ENCODE peak calls at places on chromosomes 6 and 20, in eight cellular contexts. J is AG04450, W is heart right ventricle, A is HCT116, V is spleen, U is PC-3, G is fibroblast of lung, N is WERI-Rb-1. R is an unnamed sample.

GRCh38 chr6:7975764-7976146 is 65.2 kb upstream of the TXNDC5 start:
- DNase-seq in J (no peak), W (peak; percentile 8), A (no peak), V (no peak), U (no peak), G (no peak), N (no peak), R (no peak)

GRCh38 chr20:37564016-37564387 is 36.3 kb upstream of the BLCAP start:
- DNase-seq in J (no peak), W (no peak), A (no peak), V (no peak), U (no peak), G (no peak), N (no peak), R (no peak)

GRCh38 chr6:50110557-50110956 is 60.8 kb upstream of the DEFB112 start:
- DNase-seq in J (no peak), W (no peak), A (no peak), V (no peak), U (no peak), G (no peak), N (no peak), R (no peak)

GRCh38 chr6:150573041-150573681 is 26.5 kb upstream of the PLEKHG1 start:
- DNase-seq in J (no peak), W (peak; percentile 22), A (no peak), V (peak; percentile 85), U (no peak), G (no peak), N (peak; percentile 37), R (no peak)

GRCh38 chr20:8862092-8862491 is 206.8 kb upstream of the PLCB4 start:
- DNase-seq in J (no peak), W (no peak), A (no peak), V (no peak), U (no peak), G (no peak), N (no peak), R (no peak)

GRCh38 chr20:58868795-58869194 is 16.3 kb downstream of the GNAS start:
- DNase-seq in J (no peak), W (no peak), A (no peak), V (no peak), U (no peak), G (no peak), N (peak; percentile 70), R (no peak)

GRCh38 chr6:71404145-71404966 is 115.7 kb downstream of the OGFRL1 start:
- DNase-seq in J (peak; percentile 38), W (no peak), A (peak; percentile 51), V (no peak), U (peak; percentile 86), G (peak; percentile 93), N (no peak), R (peak; percentile 89)

GRCh38 chr6:3162565-3163247 is 5.4 kb upstream of the TUBB2A start:
- DNase-seq in J (no peak), W (peak; percentile 61), A (peak; percentile 56), V (peak; percentile 90), U (peak; percentile 78), G (peak; percentile 83), N (peak; percentile 96), R (peak; percentile 44)

DNA sequence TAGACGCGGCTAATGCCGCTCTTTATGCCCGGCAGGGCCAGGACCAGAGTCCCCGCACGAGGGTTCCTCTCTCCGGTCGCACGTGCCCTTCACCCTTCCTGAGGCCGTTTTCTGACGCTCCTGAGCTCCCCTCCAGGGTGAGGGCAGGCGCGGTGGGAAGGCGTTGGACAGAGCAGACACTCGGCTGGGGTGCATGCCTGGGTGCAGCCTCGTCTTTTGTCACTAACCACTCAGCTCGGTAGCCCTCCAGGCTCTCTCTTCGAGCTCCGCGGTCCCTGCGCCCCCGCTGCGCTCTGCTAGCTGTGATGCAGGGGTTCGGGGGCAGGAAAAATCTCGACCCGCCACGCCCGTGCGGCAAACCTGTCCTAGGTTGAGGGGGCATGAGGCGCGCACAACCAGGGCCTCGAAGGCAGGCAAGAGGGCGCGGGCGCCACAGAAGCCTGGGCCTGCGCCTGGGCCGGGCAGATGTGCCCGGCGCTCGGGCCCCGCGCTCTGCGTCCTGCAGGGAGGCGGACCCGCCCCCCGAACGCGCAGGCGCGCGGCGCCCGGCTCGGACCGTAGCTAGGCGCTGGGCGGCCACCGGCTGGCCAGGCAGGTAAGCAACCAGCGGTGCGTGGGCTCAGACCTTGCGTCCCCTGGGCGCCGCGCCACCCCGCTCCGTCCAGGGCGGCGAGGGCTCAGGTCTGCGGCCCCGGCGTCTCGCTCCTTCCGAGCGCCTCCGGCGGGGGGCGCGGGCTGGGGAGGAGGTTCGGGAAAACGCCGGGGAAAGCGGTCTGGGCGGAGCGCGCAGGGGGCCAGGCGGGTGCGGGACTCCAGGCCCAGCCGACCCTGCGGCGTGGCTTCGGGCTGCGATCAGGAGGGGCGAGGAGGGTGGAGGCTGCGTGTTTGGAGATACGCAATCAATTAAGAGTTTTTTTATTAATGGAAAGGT is at the start of gene L3MBTL1:
- DNase-seq in J (no peak), W (no peak), A (peak; percentile 33), V (peak; percentile 85), U (peak; percentile 51), G (peak; percentile 36), N (peak; percentile 74), R (peak; percentile 42)
- TF ChIP-seq CTCF in J (peak; percentile 3), W (no peak), A (no peak), V (no peak), U (no peak), G (no peak), N (peak; percentile 2), R (peak; percentile 26)

GRCh38 chr6:115934145-115934544 is 126.5 kb downstream of the FRK start:
- DNase-seq in J (no peak), W (no peak), A (no peak), V (no peak), U (no peak), G (no peak), N (no peak), R (no peak)
- H3K27ac ChIP-seq in J (no peak overlapping the region), W (no peak overlapping the region), A (no peak overlapping the region), V (no peak overlapping the region), U (no peak overlapping the region), G (no peak overlapping the region), N (no peak overlapping the region), R (no peak overlapping the region)

GRCh38 chr6:148973809-148974208 is 227.0 kb downstream of the UST start:
- DNase-seq in J (no peak), W (no peak), A (peak; percentile 21), V (no peak), U (peak; percentile 43), G (peak; percentile 35), N (peak; percentile 14), R (no peak)
- TF ChIP-seq CTCF in J (peak; percentile 82), W (peak; percentile 42), A (no peak), V (no peak), U (peak; percentile 61), G (peak; percentile 79), N (peak; percentile 39), R (peak; percentile 58)

GRCh38 chr20:24117386-24117785 is 128.8 kb upstream of the GGTLC1 start:
- DNase-seq in J (no peak), W (no peak), A (no peak), V (no peak), U (no peak), G (no peak), N (no peak), R (no peak)

GRCh38 chr20:24112360-24112759 is 123.8 kb upstream of the GGTLC1 start:
- DNase-seq in J (no peak), W (no peak), A (no peak), V (no peak), U (no peak), G (no peak), N (peak; percentile 16), R (no peak)

GRCh38 chr20:24118781-24119175 is 130.2 kb upstream of the GGTLC1 start:
- DNase-seq in J (no peak), W (no peak), A (no peak), V (no peak), U (peak; percentile 78), G (no peak), N (no peak), R (no peak)

GRCh38 chr20:24118096-24118780 is 129.7 kb upstream of the GGTLC1 start:
- DNase-seq in J (no peak), W (no peak), A (no peak), V (no peak), U (no peak), G (no peak), N (no peak), R (no peak)

GRCh38 chr20:24116611-24117010 is 128.0 kb upstream of the GGTLC1 start:
- DNase-seq in J (no peak), W (no peak), A (no peak), V (no peak), U (no peak), G (no peak), N (no peak), R (no peak)
- H3K27ac ChIP-seq in J (no peak overlapping the region), W (no peak overlapping the region), A (no peak overlapping the region), V (no peak overlapping the region), U (no peak overlapping the region), G (no peak overlapping the region), N (no peak overlapping the region), R (no peak overlapping the region)

R was measured in foreskin keratinocyte.